ENCODE peak calls at places on chromosomes 3 and 15, in nine cellular contexts. X, K, H, A, B, E, L, F and G are unnamed samples.

GRCh38 chr3:182738583-182739514 is 54.5 kb upstream of the ATP11B start:
- DNase-seq in X (no peak), K (no peak), H (no peak), A (no peak), B (peak; percentile 69), E (no peak), L (no peak), F (no peak), G (no peak)

GRCh38 chr3:65596511-65597224 is 442.1 kb downstream of the MAGI1 start:
- DNase-seq in X (no peak), K (no peak), H (peak; percentile 52), A (no peak), B (no peak), E (no peak), L (no peak), F (no peak), G (no peak)

GRCh38 chr15:39433351-39433750 is 147.5 kb upstream of the THBS1 start:
- DNase-seq in X (no peak), K (no peak), H (no peak), A (no peak), B (no peak), E (no peak), L (no peak), F (no peak), G (no peak)

GRCh38 chr3:8386221-8386620 is 115.4 kb upstream of the LMCD1 start:
- DNase-seq in X (peak; percentile 27), K (no peak), H (no peak), A (no peak), B (no peak), E (no peak), L (no peak), F (no peak), G (no peak)

GRCh38 chr15:70504305-70504951 is 258.9 kb downstream of the UACA start:
- DNase-seq in X (peak; percentile 56), K (peak; percentile 90), H (peak; percentile 30), A (peak; percentile 79), B (no peak), E (peak; percentile 35), L (peak; percentile 58), F (peak; percentile 74), G (peak; percentile 92)

GRCh38 chr3:186923241-186923640 is 7.1 kb upstream of the ST6GAL1 start:
- DNase-seq in X (no peak), K (no peak), H (no peak), A (no peak), B (no peak), E (no peak), L (no peak), F (no peak), G (no peak)

GRCh38 chr3:67381667-67382272 is 272.6 kb downstream of the SUCLG2 start:
- DNase-seq in X (peak; percentile 39), K (peak; percentile 60), H (peak; percentile 42), A (no peak), B (no peak), E (no peak), L (peak; percentile 57), F (no peak), G (no peak)

GRCh38 chr3:187678869-187679268 is 8.7 kb upstream of the SST start:
- DNase-seq in X (peak; percentile 69), K (peak; percentile 75), H (peak; percentile 47), A (no peak), B (peak; percentile 42), E (no peak), L (peak; percentile 71), F (peak; percentile 24), G (no peak)

GRCh38 chr3:114841515-114841914 is 305.6 kb downstream of the ZBTB20 start:
- DNase-seq in X (no peak), K (no peak), H (no peak), A (no peak), B (peak; percentile 24), E (no peak), L (no peak), F (no peak), G (no peak)

GRCh38 chr3:191775451-191776233 is 314.7 kb downstream of the PYDC2 start:
- DNase-seq in X (no peak), K (peak; percentile 7), H (no peak), A (no peak), B (peak; percentile 21), E (no peak), L (no peak), F (no peak), G (no peak)

GRCh38 chr15:67085818-67086649 is 20.6 kb downstream of the SMAD3 start:
- DNase-seq in X (no peak), K (peak; percentile 97), H (no peak), A (peak; percentile 75), B (no peak), E (no peak), L (peak; percentile 95), F (no peak), G (peak; percentile 82)

GRCh38 chr3:147378186-147378503 is 28.2 kb downstream of the ZIC4 start:
- DNase-seq in X (no peak), K (no peak), H (no peak), A (no peak), B (no peak), E (no peak), L (no peak), F (no peak), G (no peak)

GRCh38 chr15:69757186-69757585 is 304.6 kb downstream of the RPLP1 start:
- DNase-seq in X (no peak), K (no peak), H (no peak), A (no peak), B (no peak), E (no peak), L (no peak), F (no peak), G (no peak)

GRCh38 chr3:141326123-141326522 is 42.2 kb upstream of the ZBTB38 start:
- DNase-seq in X (no peak), K (no peak), H (no peak), A (no peak), B (no peak), E (no peak), L (no peak), F (no peak), G (no peak)

GRCh38 chr3:140177943-140178342 is 243.0 kb downstream of the CLSTN2 start:
- DNase-seq in X (no peak), K (no peak), H (no peak), A (no peak), B (no peak), E (no peak), L (no peak), F (no peak), G (no peak)

GRCh38 chr15:80434926-80435720 is 30.9 kb downstream of the ARNT2 start:
- DNase-seq in X (no peak), K (no peak), H (no peak), A (no peak), B (no peak), E (no peak), L (no peak), F (peak; percentile 61), G (no peak)

DNA sequence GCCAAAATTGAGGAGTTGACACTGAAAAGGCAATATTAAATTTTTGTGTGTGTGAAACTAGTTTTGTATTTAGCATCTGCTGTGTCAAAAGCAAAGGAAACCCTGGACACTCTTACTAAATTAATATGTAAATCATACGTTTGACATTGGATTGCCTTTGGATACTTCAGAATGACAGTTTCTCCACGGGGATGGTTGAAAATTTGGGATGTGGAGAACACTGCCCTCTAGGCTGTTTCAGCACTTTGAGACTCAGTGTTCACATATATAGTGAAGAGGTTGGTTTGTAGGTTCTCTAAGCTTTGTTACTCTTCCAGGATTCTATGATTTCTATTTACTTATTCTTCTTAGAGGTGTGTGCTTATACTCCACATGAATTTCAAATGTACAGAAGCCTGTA is 3.0 kb downstream of the ROBO2 start:
- DNase-seq in X (no peak), K (no peak), H (no peak), A (no peak), B (no peak), E (no peak), L (no peak), F (no peak), G (no peak)
- TF ChIP-seq CTCF in X (peak; percentile 51), K (no peak), H (peak; percentile 45), A (no peak), B (no peak), E (no peak), L (peak; percentile 6), F (no peak), G (no peak)

GRCh38 chr3:159929181-159929893 is 59.3 kb upstream of the IL12A start:
- DNase-seq in X (peak; percentile 81), K (peak; percentile 72), H (no peak), A (no peak), B (no peak), E (no peak), L (peak; percentile 80), F (no peak), G (peak; percentile 82)
- TF ChIP-seq CTCF in X (peak; percentile 73), K (peak; percentile 54), H (no peak), A (peak; percentile 47), B (peak; percentile 32), E (no peak), L (peak; percentile 64), F (no peak), G (peak; percentile 72)

GRCh38 chr15:24766511-24767133 is 91.0 kb downstream of the NPAP1 start:
- DNase-seq in X (no peak), K (no peak), H (no peak), A (no peak), B (no peak), E (no peak), L (no peak), F (no peak), G (no peak)

GRCh38 chr15:24764375-24765171 is 89.0 kb downstream of the NPAP1 start:
- DNase-seq in X (no peak), K (no peak), H (no peak), A (no peak), B (no peak), E (no peak), L (no peak), F (no peak), G (no peak)

GRCh38 chr15:24763891-24764290 is 88.3 kb downstream of the NPAP1 start:
- DNase-seq in X (no peak), K (no peak), H (no peak), A (no peak), B (no peak), E (no peak), L (no peak), F (no peak), G (no peak)

GRCh38 chr15:24760066-24760465 is 84.5 kb downstream of the NPAP1 start:
- DNase-seq in X (no peak), K (no peak), H (no peak), A (no peak), B (no peak), E (no peak), L (no peak), F (no peak), G (no peak)

GRCh38 chr15:24761704-24762302 is 86.2 kb downstream of the NPAP1 start:
- DNase-seq in X (no peak), K (peak; percentile 17), H (no peak), A (no peak), B (no peak), E (no peak), L (peak; percentile 3), F (no peak), G (no peak)
- TF ChIP-seq CTCF in X (peak; percentile 34), K (peak; percentile 42), H (peak; percentile 65), A (peak; percentile 3), B (peak; percentile 41), E (no peak), L (peak; percentile 33), F (no peak), G (peak; percentile 15)

DNA sequence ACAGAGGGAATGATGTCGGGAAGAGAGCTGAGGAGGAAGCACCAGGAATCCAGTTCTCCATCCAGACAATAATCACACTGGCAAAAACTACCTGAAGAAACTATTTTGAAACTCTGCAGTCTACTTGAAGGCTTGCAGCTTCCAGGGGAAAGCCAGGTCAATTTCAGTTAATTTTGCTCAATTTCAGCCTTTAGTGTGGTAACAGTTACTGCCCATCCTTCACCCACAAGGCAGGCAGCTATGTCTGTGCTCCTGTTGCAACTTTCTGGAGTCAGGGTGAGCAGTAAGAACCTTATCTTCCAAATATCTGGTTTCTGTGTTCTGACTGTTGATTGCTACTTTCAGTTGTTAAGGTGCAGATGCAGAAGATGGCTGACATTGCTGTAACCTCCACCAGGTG is 221.7 kb downstream of the ADAMTS17 start:
- DNase-seq in X (no peak), K (no peak), H (no peak), A (no peak), B (no peak), E (no peak), L (no peak), F (no peak), G (no peak)
- TF ChIP-seq CTCF in X (no peak), K (no peak), H (no peak), A (no peak), B (no peak), E (no peak), L (no peak), F (no peak), G (no peak)